ENCODE peak calls at places on chromosomes 4 and X, in ten cellular contexts. K is IMR-90; L is psoas muscle; T is fibroblast of lung; N is uterus; F is brain microvascular endothelial cell; M is ascending aorta; O is cardiac muscle cell; Z is GM23248; V is CD4-positive, alpha-beta memory T cell. C is an unnamed sample. For H3K36me3, the result is how much of the 10 kb centered on the place peaks cover.

GRCh38 chr4:185755451-185755850 is 56.5 kb downstream of the SORBS2 start:
- DNase-seq in M (no peak), Z (no peak), O (no peak), L (no peak), K (no peak), T (no peak), V (no peak), F (no peak), N (no peak), C (no peak)

GRCh38 chrX:120514236-120514635 is 45.1 kb upstream of the LAMP2 start:
- DNase-seq in O (peak), L (no peak), N (no peak), M (no peak), Z (peak), V (no peak), T (peak), F (no peak), K (peak), C (peak)

GRCh38 chr4:7364979-7365378 is 69.8 kb downstream of the PSAPL1 start:
- DNase-seq in F (no peak), K (no peak), M (no peak), N (no peak), Z (no peak), O (no peak), V (no peak), L (no peak), T (no peak), C (no peak)

GRCh38 chrX:101347859-101348451 is 587 bp downstream of the TIMM8A start:
- DNase-seq in Z (peak), L (no peak), K (peak), F (no peak), O (peak), T (peak), V (no peak), M (no peak), N (peak), C (no peak)

GRCh38 chr4:86233090-86233489 is 126.8 kb downstream of the MAPK10 start:
- DNase-seq in M (no peak), F (no peak), V (no peak), Z (no peak), O (no peak), L (no peak), N (no peak), K (no peak), T (no peak), C (no peak)

GRCh38 chr4:1414831-1415680 is 8.8 kb upstream of the NKX1-1 start:
- DNase-seq in F (no peak), L (peak), T (no peak), Z (no peak), V (no peak), M (no peak), N (no peak), K (no peak), O (no peak), C (no peak)

GRCh38 chr4:147788791-147789190 is 56.9 kb downstream of the ARHGAP10 start:
- DNase-seq in L (no peak), F (no peak), Z (peak), N (no peak), T (peak), M (no peak), V (no peak), K (peak), O (no peak), C (no peak)

GRCh38 chr4:147044241-147044640 is 98.6 kb upstream of the TTC29 start:
- DNase-seq in M (no peak), K (no peak), F (no peak), T (no peak), Z (no peak), O (no peak), N (no peak), V (no peak), L (no peak), C (no peak)

GRCh38 chrX:15579778-15580747 is 20.7 kb downstream of the ACE2 start:
- DNase-seq in K (peak), F (peak), T (peak), O (peak), M (no peak), V (no peak), L (no peak), Z (no peak), N (no peak), C (no peak)

GRCh38 chrX:149495573-149496071 is 9.5 kb downstream of the IDS start:
- DNase-seq in K (peak), Z (peak), M (peak), F (peak), N (no peak), L (no peak), O (peak), T (peak), V (no peak), C (peak)

GRCh38 chrX:10615931-10616780 is 4.2 kb downstream of the MID1 start:
- DNase-seq in N (peak), F (peak), M (no peak), O (peak), V (no peak), T (peak), Z (peak), K (peak), L (no peak), C (peak)

GRCh38 chr4:71604785-71605184 is 179.1 kb downstream of the GC start:
- DNase-seq in L (no peak), O (no peak), T (no peak), F (no peak), M (no peak), K (no peak), Z (no peak), N (no peak), V (no peak), C (no peak)

GRCh38 chr4:24196785-24197184 is 306.9 kb upstream of the PPARGC1A start:
- DNase-seq in M (no peak), T (no peak), F (no peak), N (no peak), K (no peak), V (no peak), Z (no peak), L (no peak), O (no peak), C (no peak)

GRCh38 chr4:3108211-3108610 is 33.7 kb downstream of the HTT start:
- DNase-seq in T (no peak), L (no peak), V (no peak), O (no peak), M (no peak), K (peak), F (no peak), Z (peak), N (no peak), C (peak)

GRCh38 chr4:140044314-140044991 is 109.5 kb downstream of the MAML3 start:
- DNase-seq in K (peak), Z (no peak), O (peak), V (no peak), M (no peak), T (peak), N (no peak), L (no peak), F (no peak), C (no peak)

DNA sequence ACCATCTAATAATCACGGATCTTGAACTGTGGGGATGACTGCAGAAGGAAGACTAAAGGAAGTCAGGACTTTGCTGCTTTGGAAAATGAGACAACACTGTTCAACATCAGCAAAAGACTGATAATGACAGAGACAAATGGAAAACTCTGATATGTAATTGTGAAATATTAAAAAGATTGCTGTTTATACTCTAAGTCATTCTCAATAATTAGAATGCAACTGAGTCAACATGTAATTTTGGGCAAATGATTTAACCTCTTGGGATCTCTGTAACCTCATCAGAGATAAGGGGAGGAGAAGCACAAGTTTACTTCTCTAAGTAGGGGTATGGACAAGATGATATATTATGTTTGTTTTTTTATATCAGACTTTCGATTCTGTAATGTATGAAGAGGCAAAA is 121.9 kb downstream of the GASK1B start:
- DNase-seq in Z (peak), O (peak), T (no peak), N (no peak), M (no peak), V (no peak), K (no peak), F (no peak), L (no peak), C (no peak)
- H3K27ac ChIP-seq in Z (peak), O (no peak), T (no peak), N (peak), M (peak), V (no peak), K (no peak), F (peak), L (no peak), C (no peak)

GRCh38 chrX:53550756-53551463 is 116.7 kb upstream of the HSD17B10 start:
- DNase-seq in F (no peak), M (no peak), V (no peak), N (no peak), L (no peak), Z (no peak), K (no peak), O (no peak), T (no peak), C (no peak)

GRCh38 chrX:53544936-53545335 is 110.8 kb upstream of the HSD17B10 start:
- DNase-seq in N (no peak), F (no peak), K (no peak), V (no peak), T (no peak), L (no peak), O (no peak), Z (no peak), M (no peak), C (no peak)

DNA sequence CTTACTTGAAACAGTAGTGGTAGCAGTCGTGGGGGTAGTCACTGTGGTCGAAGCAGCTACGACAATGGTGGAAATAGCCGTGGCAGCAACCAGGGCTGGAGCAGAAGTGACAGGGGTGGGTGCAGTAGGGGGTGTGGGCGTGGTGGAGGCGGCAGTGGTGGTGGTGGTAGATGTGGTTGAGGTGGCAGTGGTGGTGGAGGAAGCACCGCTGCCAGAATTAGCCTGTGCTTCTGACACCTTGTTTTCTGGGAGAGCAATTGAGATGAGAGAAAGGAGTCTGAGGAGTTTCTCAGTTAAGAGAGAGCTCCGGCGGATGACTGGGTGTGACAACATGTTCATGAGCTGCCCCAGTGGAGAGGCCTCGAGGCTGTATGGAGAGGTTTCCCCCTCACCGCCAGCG is 113.5 kb upstream of the HSD17B10 start:
- DNase-seq in Z (no peak), O (no peak), K (no peak), L (no peak), N (no peak), V (no peak), F (no peak), M (no peak), T (no peak), C (no peak)
- H3K36me3 ChIP-seq in Z (under half), O (under half), K (half or more), L (half or more), N (under half), V (half or more), F (half or more), M (half or more), T (under half), C (half or more)

GRCh38 chrX:40010550-40011364 is 87.0 kb downstream of the BCOR start:
- DNase-seq in V (no peak), Z (no peak), M (no peak), F (no peak), K (no peak), O (no peak), T (no peak), L (no peak), N (no peak), C (peak)

GRCh38 chrX:40012039-40012799 is 85.5 kb downstream of the BCOR start:
- DNase-seq in F (peak), O (peak), L (peak), T (peak), M (peak), Z (peak), V (no peak), N (peak), K (peak), C (no peak)

GRCh38 chrX:40012800-40013682 is 84.7 kb downstream of the BCOR start:
- DNase-seq in M (peak), O (peak), F (peak), V (no peak), T (peak), Z (peak), N (peak), K (peak), L (peak), C (peak)

GRCh38 chrX:40009890-40010289 is 87.9 kb downstream of the BCOR start:
- DNase-seq in Z (no peak), F (no peak), T (no peak), N (no peak), K (no peak), V (no peak), O (no peak), L (no peak), M (no peak), C (no peak)

DNA sequence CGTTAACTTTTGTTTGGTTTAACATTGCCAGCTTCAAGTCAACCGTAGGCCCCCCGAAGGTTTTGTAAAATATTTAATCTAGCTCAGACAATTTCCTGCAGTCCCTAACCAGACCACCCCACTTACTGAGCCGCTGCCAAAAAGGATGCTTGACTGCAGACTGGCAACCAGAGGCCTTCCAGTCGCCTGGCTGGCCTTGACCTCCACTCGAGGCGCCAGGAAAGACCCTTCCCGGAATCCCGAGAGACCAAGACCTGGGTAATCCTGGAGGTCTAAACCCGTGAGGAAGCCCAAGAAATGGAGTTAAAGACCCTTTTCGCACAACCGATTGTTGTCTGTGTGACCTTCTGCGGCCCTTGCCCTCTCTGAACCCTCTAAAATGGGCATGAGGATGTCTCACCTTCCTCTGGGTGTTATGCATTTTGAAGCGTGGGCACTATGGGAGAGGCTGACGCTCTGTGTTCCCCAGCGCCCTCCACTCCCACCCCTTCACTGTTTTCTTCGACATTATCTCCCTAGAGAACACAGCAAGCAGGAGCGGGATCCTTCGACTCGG is 86.2 kb downstream of the BCOR start:
- DNase-seq in L (no peak), N (no peak), F (no peak), M (no peak), V (no peak), Z (no peak), T (no peak), O (no peak), K (no peak), C (no peak)
- H3K27ac ChIP-seq in L (peak), N (peak), F (no peak), M (peak), V (no peak), Z (no peak), T (no peak), O (no peak), K (no peak), C (no peak)

GRCh38 chr4:38926917-38927316 is 59.3 kb downstream of the FAM114A1 start:
- DNase-seq in M (no peak), V (no peak), K (no peak), T (no peak), Z (no peak), L (no peak), N (no peak), F (no peak), O (no peak), C (no peak)

GRCh38 chr4:38931125-38931524 is 63.5 kb downstream of the FAM114A1 start:
- DNase-seq in L (no peak), O (no peak), K (no peak), N (no peak), T (no peak), Z (no peak), F (no peak), M (no peak), V (no peak), C (no peak)

GRCh38 chr4:38930696-38931095 is 63.1 kb downstream of the FAM114A1 start:
- DNase-seq in V (no peak), K (no peak), T (no peak), L (no peak), F (no peak), O (no peak), Z (no peak), N (no peak), M (no peak), C (no peak)

GRCh38 chr4:38928886-38929285 is 61.3 kb downstream of the FAM114A1 start:
- DNase-seq in F (no peak), M (no peak), Z (no peak), T (no peak), L (no peak), O (no peak), N (no peak), K (no peak), V (no peak), C (no peak)

GRCh38 chr4:38930199-38930598 is 62.6 kb downstream of the FAM114A1 start:
- DNase-seq in M (no peak), K (no peak), F (no peak), Z (no peak), V (no peak), L (no peak), N (no peak), T (no peak), O (no peak), C (no peak)
- H3K36me3 ChIP-seq in M (half or more), K (half or more), F (half or more), Z (half or more), V (under half), L (half or more), N (under half), T (under half), O (under half), C (under half)

GRCh38 chr4:19982556-19982955 is 269.1 kb upstream of the SLIT2 start:
- DNase-seq in K (peak), O (peak), V (no peak), N (no peak), Z (peak), L (no peak), T (peak), M (no peak), F (peak), C (peak)
- H3K27ac ChIP-seq in K (peak), O (no peak), V (no peak), N (no peak), Z (peak), L (no peak), T (peak), M (no peak), F (peak), C (no peak)

C was measured in A673.